ENCODE peak calls at places on chromosomes 7 and 10, in six cellular contexts. X is mammary epithelial cell, V is cardiac muscle cell, S is psoas muscle, K is Caco-2, G is suprapubic skin. E is an unnamed sample. For H3K4me1 and H3K9me3, the result is how much of the 10 kb centered on the place peaks cover.

GRCh38 chr7:121178452-121178851 is 150.3 kb upstream of the WNT16 start:
- DNase-seq in X (no peak), V (no peak), S (no peak), K (no peak), G (no peak), E (no peak)

GRCh38 chr7:151088856-151089699 is 2.8 kb downstream of the AGAP3 start:
- DNase-seq in X (peak), V (peak), S (peak), K (no peak), G (peak), E (peak)

GRCh38 chr10:33008499-33009243 is 50.6 kb upstream of the ITGB1 start:
- DNase-seq in X (peak), V (peak), S (no peak), K (peak), G (no peak), E (peak)

GRCh38 chr10:11713963-11714362 is 28.2 kb upstream of the ECHDC3 start:
- DNase-seq in X (no peak), V (no peak), S (no peak), K (no peak), G (no peak), E (no peak)

GRCh38 chr7:45984386-45985295 is 63.6 kb upstream of the IGFBP3 start:
- DNase-seq in X (no peak), V (no peak), S (no peak), K (no peak), G (no peak), E (no peak)

GRCh38 chr7:25519962-25520562 is 291.8 kb upstream of the NPVF start:
- DNase-seq in X (no peak), V (no peak), S (no peak), K (no peak), G (no peak), E (no peak)

GRCh38 chr7:70097639-70098038 is 499.4 kb downstream of the AUTS2 start:
- DNase-seq in X (no peak), V (no peak), S (no peak), K (no peak), G (no peak), E (no peak)

GRCh38 chr10:96767611-96768010 is 47.3 kb upstream of the PIK3AP1 start:
- DNase-seq in X (no peak), V (no peak), S (no peak), K (no peak), G (no peak), E (peak)

GRCh38 chr10:132696204-132696603 is 89.7 kb downstream of the NKX6-2 start:
- DNase-seq in X (no peak), V (no peak), S (no peak), K (no peak), G (peak), E (no peak)

GRCh38 chr10:132117636-132118190 is 52.0 kb downstream of the JAKMIP3 start:
- DNase-seq in X (no peak), V (no peak), S (no peak), K (no peak), G (no peak), E (no peak)

GRCh38 chr10:283140-283479 is 147.9 kb downstream of the ZMYND11 start:
- DNase-seq in X (no peak), V (no peak), S (no peak), K (no peak), G (no peak), E (no peak)

DNA sequence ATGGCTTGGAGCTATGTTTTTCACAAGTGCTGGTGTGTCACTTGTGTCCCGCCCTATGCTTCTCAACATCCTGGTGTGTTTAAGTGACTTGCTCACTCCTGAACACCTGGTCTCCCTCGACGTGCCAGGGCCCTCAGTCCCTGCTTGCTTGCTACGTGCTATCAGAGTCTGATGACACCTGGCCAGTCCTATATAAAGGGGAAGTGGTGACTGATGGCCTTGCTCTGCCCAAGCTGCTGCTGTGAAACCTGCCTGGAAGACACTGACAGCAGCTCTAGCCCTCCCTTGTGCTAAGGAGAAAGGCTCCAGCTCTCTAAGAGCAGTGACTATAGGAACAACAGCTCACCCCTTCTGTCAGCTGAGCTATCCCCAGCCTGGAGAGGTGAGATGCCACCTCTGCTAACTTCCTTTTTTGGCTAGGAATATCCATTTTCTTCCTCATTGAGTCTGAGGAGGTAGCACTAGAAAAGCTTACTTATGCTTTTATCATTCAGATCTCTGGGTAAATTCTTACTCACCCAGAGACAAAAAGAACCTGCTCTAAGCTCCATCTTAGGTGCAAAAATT is 77.2 kb upstream of the PLXNA4 start:
- DNase-seq in X (no peak), V (no peak), S (no peak), K (no peak), G (no peak), E (no peak)
- H3K4me1 ChIP-seq in X (under half), V (under half), S (under half), K (under half), G (under half), E (under half)

DNA sequence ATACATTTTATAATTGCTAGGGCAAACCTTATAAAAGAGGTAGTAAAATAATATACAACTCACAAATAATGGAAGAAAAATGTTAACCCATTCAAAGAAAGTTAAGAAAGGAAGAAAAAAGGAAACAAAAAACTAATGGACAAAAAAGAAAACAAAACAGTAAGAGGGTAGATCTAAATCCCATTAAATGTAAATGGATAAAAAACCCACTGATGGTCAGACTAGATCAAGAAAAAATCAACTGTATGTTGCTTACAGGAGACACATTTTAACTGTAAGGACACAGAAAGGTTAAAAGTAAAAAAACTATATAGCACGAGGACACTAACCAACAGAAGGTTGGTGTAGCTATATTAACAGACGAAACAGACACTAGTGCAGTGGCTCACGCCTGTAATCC is 18.0 kb downstream of the FOXL3 start:
- DNase-seq in X (no peak), V (no peak), S (no peak), K (no peak), G (no peak), E (no peak)
- H3K9me3 ChIP-seq in X (under half), V (under half), S (under half), K (under half), G (under half), E (under half)

GRCh38 chr7:516216-516605 is 3.4 kb downstream of the PDGFA start:
- DNase-seq in X (no peak), V (no peak), S (no peak), K (no peak), G (no peak), E (no peak)
- H3K4me1 ChIP-seq in X (half or more), V (under half), S (under half), K (under half), G (half or more), E (under half)

GRCh38 chr7:49643321-49643720 is 130.1 kb upstream of the VWC2 start:
- DNase-seq in X (no peak), V (no peak), S (no peak), K (no peak), G (no peak), E (no peak)

GRCh38 chr7:49639068-49639593 is 134.3 kb upstream of the VWC2 start:
- DNase-seq in X (no peak), V (no peak), S (no peak), K (no peak), G (no peak), E (no peak)

GRCh38 chr7:49635800-49636199 is 137.6 kb upstream of the VWC2 start:
- DNase-seq in X (no peak), V (no peak), S (no peak), K (no peak), G (no peak), E (no peak)

GRCh38 chr7:49639808-49640207 is 133.6 kb upstream of the VWC2 start:
- DNase-seq in X (no peak), V (no peak), S (no peak), K (no peak), G (no peak), E (no peak)

GRCh38 chr7:49638166-49638565 is 135.3 kb upstream of the VWC2 start:
- DNase-seq in X (no peak), V (no peak), S (no peak), K (no peak), G (no peak), E (no peak)
- H3K9me3 ChIP-seq in X (under half), V (under half), S (under half), K (under half), G (under half), E (under half)

DNA sequence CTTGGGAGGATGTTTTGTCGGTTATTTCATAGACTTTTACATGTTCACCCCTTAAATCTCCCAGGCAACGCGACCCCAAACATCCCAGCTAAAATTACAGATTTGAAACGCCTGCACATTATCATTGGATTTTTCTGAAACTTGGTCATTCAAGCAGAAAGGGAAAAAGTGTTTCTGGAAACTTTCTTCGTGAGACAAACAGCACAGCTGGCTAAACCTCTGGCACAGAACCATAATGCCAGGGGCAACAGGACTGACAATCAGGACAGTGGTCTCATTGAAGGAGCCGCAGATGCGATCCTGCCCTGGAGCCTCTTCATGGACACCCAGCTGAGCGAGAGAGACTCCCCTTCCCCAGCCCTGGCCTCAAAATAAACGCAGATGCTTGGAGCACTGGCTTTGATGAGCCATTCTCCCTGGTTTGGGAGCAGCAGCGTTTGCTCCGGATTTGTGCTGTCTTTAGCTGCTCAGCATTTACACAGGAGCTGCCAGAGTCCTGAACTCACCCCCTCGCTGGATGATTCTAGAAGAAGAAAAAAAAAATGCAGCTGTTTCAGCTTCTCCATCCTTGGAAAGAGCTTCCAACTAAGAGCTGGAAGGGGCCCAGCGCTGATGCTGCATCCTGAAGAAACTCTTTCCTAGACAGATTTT is 30.0 kb downstream of the AFAP1L2 start:
- DNase-seq in X (no peak), V (peak), S (peak), K (no peak), G (no peak), E (peak)
- H3K4me1 ChIP-seq in X (under half), V (under half), S (under half), K (under half), G (under half), E (under half)

GRCh38 chr7:157944051-157944450 is 607.2 kb downstream of the DNAJB6 start:
- DNase-seq in X (no peak), V (no peak), S (no peak), K (no peak), G (no peak), E (no peak)
- H3K9me3 ChIP-seq in X (under half), V (under half), S (under half), K (under half), G (under half), E (under half)